ENCODE peak calls at places on chromosomes 7 and 10, in four cellular contexts. K is gastrocnemius medialis, M is H9, S is right lobe of liver. X is an unnamed sample.

GRCh38 chr7:26052721-26053120 is 99.3 kb upstream of the NFE2L3 start:
- DNase-seq in S (no peak), K (no peak), M (no peak), X (no peak)

GRCh38 chr10:88831709-88832108 is 19.9 kb downstream of the ANKRD22 start:
- DNase-seq in S (no peak), K (no peak), M (no peak), X (no peak)

GRCh38 chr7:94301024-94301588 is 93.6 kb upstream of the COL1A2 start:
- DNase-seq in K (peak), M (peak), S (no peak), X (peak)

GRCh38 chr10:70494536-70494935 is 16.0 kb downstream of the PALD1 start:
- DNase-seq in S (no peak), K (no peak), M (no peak), X (no peak)

GRCh38 chr7:119737390-119737789 is 535.6 kb upstream of the KCND2 start:
- DNase-seq in M (no peak), K (no peak), S (no peak), X (no peak)

GRCh38 chr10:125980521-125980920 is 84.2 kb downstream of the FANK1 start:
- DNase-seq in K (no peak), M (no peak), S (no peak), X (no peak)

GRCh38 chr10:28946479-28946878 is 269.2 kb downstream of the BAMBI start:
- DNase-seq in M (no peak), K (no peak), S (no peak), X (no peak)

GRCh38 chr7:19971941-19972340 is 198.5 kb upstream of the TMEM196 start:
- DNase-seq in S (no peak), K (no peak), M (no peak), X (no peak)

GRCh38 chr10:50407077-50407801 is 155.9 kb upstream of the ASAH2 start:
- DNase-seq in K (no peak), S (no peak), M (peak), X (no peak)

GRCh38 chr7:7148799-7149481 is 33.4 kb upstream of the C1GALT1 start:
- DNase-seq in M (no peak), S (no peak), K (no peak), X (no peak)

GRCh38 chr7:2182461-2182860 is 50.3 kb downstream of the MAD1L1 start:
- DNase-seq in M (peak), K (no peak), S (no peak), X (no peak)

GRCh38 chr10:46531737-46532136 is 24.7 kb downstream of the GPRIN2 start:
- DNase-seq in S (no peak), M (no peak), K (no peak), X (no peak)

GRCh38 chr7:156625585-156625984 is 15.0 kb upstream of the RNF32 start:
- DNase-seq in K (no peak), M (no peak), S (no peak), X (no peak)

GRCh38 chr10:131354380-131354779 is 42.9 kb upstream of the TCERG1L start:
- DNase-seq in M (no peak), K (no peak), S (no peak), X (no peak)

GRCh38 chr7:127504715-127505114 is 80.7 kb downstream of the GCC1 start:
- DNase-seq in S (no peak), M (peak), K (no peak), X (peak)

GRCh38 chr10:49760789-49761188 is 1.3 kb downstream of the OGDHL start:
- DNase-seq in K (no peak), S (peak), M (peak), X (peak)

GRCh38 chr7:12633589-12633988 is 53.8 kb upstream of the ARL4A start:
- DNase-seq in M (no peak), K (no peak), S (no peak), X (no peak)

GRCh38 chr7:142854505-142855400 is at the start of gene EPHB6:
- DNase-seq in S (peak), M (peak), K (peak), X (peak)

GRCh38 chr7:35418716-35419425 is 165.0 kb upstream of the TBX20 start:
- DNase-seq in K (no peak), M (no peak), S (no peak), X (no peak)

GRCh38 chr7:30556854-30557644 is 37.6 kb upstream of the GARS1 start:
- DNase-seq in M (peak), K (no peak), S (no peak), X (peak)

GRCh38 chr10:126562209-126562680 is 108.2 kb downstream of the C10orf90 start:
- DNase-seq in K (no peak), M (no peak), S (no peak), X (no peak)

GRCh38 chr7:147014596-147014995 is 898.0 kb downstream of the CNTNAP2 start:
- DNase-seq in K (no peak), M (no peak), S (no peak), X (no peak)

GRCh38 chr10:90175161-90175681 is 473.8 kb downstream of the KIF20B start:
- DNase-seq in S (no peak), K (no peak), M (no peak), X (no peak)

GRCh38 chr10:72061491-72061890 is 26.9 kb downstream of the SPOCK2 start:
- DNase-seq in K (no peak), S (no peak), M (peak), X (no peak)

GRCh38 chr7:38565289-38565688 is 65.9 kb downstream of the AMPH start:
- DNase-seq in M (no peak), K (no peak), S (no peak), X (no peak)

GRCh38 chr7:38561166-38561565 is 70.0 kb downstream of the AMPH start:
- DNase-seq in M (no peak), S (no peak), K (no peak), X (no peak)

GRCh38 chr7:38558786-38559185 is 72.4 kb downstream of the AMPH start:
- DNase-seq in K (no peak), M (no peak), S (no peak), X (no peak)

GRCh38 chr7:38568497-38568896 is 62.7 kb downstream of the AMPH start:
- DNase-seq in M (no peak), S (no peak), K (no peak), X (no peak)

GRCh38 chr7:38563736-38564135 is 67.4 kb downstream of the AMPH start:
- DNase-seq in K (no peak), S (no peak), M (no peak), X (no peak)
- TF ChIP-seq CTCF in K (no peak), S (no peak), M (no peak), X (no peak)

GRCh38 chr10:102101152-102101551 is 19.0 kb downstream of the LDB1 start:
- DNase-seq in K (no peak), M (no peak), S (no peak), X (no peak)
- TF ChIP-seq CTCF in K (no peak), M (peak), S (no peak), X (no peak)

GRCh38 chr10:14386202-14386593 is 55.5 kb upstream of the FRMD4A start:
- DNase-seq in M (no peak), K (no peak), S (no peak), X (no peak)

GRCh38 chr10:14383266-14383665 is 52.5 kb upstream of the FRMD4A start:
- DNase-seq in M (no peak), S (no peak), K (no peak), X (no peak)

GRCh38 chr10:14384096-14384730 is 53.5 kb upstream of the FRMD4A start:
- DNase-seq in K (no peak), M (no peak), S (no peak), X (no peak)

GRCh38 chr10:14384915-14385314 is 54.2 kb upstream of the FRMD4A start:
- DNase-seq in S (no peak), K (no peak), M (no peak), X (no peak)

GRCh38 chr10:14385591-14386201 is 55.0 kb upstream of the FRMD4A start:
- DNase-seq in M (no peak), K (no peak), S (no peak), X (no peak)
- TF ChIP-seq CTCF in M (no peak), K (no peak), S (no peak), X (no peak)

DNA sequence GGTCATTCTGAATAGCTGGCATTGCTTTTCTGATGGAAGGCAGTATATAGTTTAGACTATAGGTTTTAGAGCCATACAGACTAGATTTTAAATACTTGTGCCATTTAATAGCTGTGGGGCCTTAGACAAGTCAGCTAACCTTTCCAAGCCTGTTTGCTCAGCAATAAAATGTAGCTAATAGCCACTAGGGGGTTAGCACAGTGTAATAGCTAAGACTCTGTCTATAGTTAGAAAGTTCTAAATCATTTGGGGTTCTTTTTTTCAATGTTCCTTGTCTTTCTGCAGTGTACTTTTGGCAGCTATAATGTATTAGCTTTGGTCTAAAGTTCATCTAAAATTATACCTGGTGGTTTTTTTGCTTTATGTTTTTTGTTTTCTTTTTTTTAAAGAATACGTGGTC is 7.5 kb upstream of the KIFBP start:
- DNase-seq in M (no peak), S (no peak), K (no peak), X (no peak)
- TF ChIP-seq CTCF in M (peak), S (no peak), K (no peak), X (no peak)

DNA sequence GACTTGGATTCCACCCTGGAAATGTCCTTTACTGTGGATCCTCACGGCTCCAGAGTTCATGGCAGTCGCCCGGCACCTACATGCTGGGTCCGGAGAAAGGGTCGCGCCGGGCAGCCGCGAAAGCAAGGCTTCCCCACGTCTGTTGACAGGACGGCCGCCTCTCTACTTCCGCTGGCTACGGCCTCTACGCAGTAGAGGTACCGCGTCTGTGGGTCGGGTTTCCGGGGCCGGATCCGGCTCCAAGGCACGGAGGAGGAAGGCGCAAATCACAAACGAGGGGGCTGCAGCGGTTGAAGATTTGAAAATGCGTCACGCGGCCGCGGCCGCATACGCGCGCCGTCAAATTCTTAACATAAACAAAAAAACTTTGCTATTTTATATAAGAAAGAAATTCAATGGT is 649.6 kb downstream of the REEP3 start:
- DNase-seq in S (no peak), M (no peak), K (no peak), X (no peak)
- TF ChIP-seq CTCF in S (no peak), M (no peak), K (no peak), X (no peak)

GRCh38 chr10:43254881-43255643 is 11.8 kb downstream of the RASGEF1A start:
- DNase-seq in K (peak), M (no peak), S (no peak), X (peak)

GRCh38 chr10:43257210-43258031 is 9.4 kb downstream of the RASGEF1A start:
- DNase-seq in K (no peak), M (no peak), S (no peak), X (no peak)

GRCh38 chr10:43256531-43257209 is 10.2 kb downstream of the RASGEF1A start:
- DNase-seq in K (no peak), S (no peak), M (no peak), X (peak)

GRCh38 chr10:43254199-43254730 is 12.6 kb downstream of the RASGEF1A start:
- DNase-seq in S (no peak), M (no peak), K (peak), X (peak)

DNA sequence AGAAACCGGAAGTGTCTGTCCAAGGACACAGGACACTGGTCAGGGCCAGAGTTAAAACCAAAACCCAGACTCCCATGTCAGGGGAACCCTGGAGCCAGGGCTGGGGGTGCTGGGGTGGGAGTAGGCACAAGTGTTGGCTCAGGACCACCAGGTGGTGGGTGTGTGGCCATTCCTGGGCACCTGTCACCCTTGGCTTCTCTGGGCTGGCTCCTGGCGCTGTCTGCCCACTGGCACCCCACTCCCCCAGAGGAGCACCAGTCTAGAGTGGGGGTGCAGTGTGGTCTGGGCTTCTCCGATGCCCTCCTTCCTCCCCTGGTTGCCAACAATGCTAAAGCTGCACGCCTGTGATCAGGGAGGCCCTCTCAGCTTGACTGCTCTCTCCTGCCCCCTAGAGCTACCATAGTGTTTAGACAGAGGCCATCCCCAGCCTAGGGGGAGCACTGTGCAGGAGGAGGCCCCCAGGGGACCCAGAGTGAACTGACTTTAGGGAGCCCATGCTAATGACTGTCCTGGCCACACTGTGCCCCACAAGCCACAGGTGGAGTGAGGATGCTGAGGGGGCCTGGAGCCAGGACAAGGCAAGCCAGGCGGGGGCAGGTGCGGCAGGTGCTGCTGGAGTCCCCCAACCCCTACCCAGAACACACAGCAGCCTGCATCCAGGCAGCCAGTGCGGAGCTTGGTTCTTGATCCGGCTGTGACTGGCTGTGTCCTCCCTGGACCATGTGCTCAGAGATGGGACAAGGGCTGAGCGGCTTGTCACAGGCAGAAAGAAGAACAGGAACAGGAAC is 11.0 kb downstream of the RASGEF1A start:
- DNase-seq in S (no peak), K (peak), M (peak), X (peak)
- TF ChIP-seq CTCF in S (peak), K (no peak), M (peak), X (no peak)

GRCh38 chr7:101668726-101669125 is 39.6 kb upstream of the MYL10 start:
- DNase-seq in S (no peak), K (no peak), M (no peak), X (no peak)

GRCh38 chr7:101667399-101667798 is 38.3 kb upstream of the MYL10 start:
- DNase-seq in K (no peak), M (no peak), S (no peak), X (no peak)

GRCh38 chr7:101667959-101668358 is 38.9 kb upstream of the MYL10 start:
- DNase-seq in S (no peak), K (no peak), M (no peak), X (no peak)

GRCh38 chr7:101666751-101667150 is 37.7 kb upstream of the MYL10 start:
- DNase-seq in M (no peak), K (no peak), S (no peak), X (no peak)

DNA sequence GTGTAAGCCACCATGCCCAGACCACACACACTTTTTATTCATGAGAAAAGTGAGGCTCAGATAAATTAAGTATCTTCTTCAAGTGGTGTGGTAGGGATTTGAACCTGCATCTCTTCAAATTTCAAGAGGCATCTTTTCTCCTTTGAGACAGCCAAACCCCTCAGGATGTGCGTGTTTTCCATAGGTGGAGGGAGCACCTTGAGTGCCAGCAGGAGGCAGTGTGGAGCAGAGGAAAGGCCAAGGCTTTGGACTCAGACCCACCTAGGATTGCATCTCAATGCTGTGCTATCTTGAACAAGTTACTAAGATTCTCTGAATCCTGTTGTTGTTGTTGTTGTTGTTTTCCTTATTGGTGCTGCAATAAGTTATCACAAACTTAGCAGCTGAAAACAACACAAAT is 40.2 kb upstream of the MYL10 start:
- DNase-seq in K (no peak), M (no peak), S (no peak), X (no peak)
- TF ChIP-seq CTCF in K (no peak), M (peak), S (no peak), X (no peak)

X was measured in lower leg skin.